ENCODE peak calls at places on chromosomes 4 and X, in seven cellular contexts. R is cardiac muscle cell, Y is ovary, N is mesenchymal stem cell, S is left lung, B is GM23248, U is caudate nucleus. F is an unnamed sample.

GRCh38 chr4:113384600-113384999 is 335.1 kb downstream of the ANK2 start:
- DNase-seq in Y (no peak), R (no peak), U (no peak), B (peak; percentile 68), S (no peak), N (peak; percentile 65), F (peak; percentile 78)

GRCh38 chr4:186627226-186627865 is 72.0 kb upstream of the MTNR1A start:
- DNase-seq in U (no peak), S (no peak), R (no peak), B (peak; percentile 43), N (peak; percentile 45), Y (no peak), F (peak; percentile 49)

GRCh38 chr4:99843413-99843812 is 26.8 kb downstream of the DAPP1 start:
- DNase-seq in R (no peak), N (no peak), U (no peak), S (no peak), B (no peak), Y (no peak), F (no peak)

GRCh38 chr4:174314770-174315169 is 31.1 kb downstream of the CEP44 start:
- DNase-seq in B (peak; percentile 74), S (no peak), Y (no peak), N (peak; percentile 85), U (no peak), R (no peak), F (peak; percentile 29)

GRCh38 chr4:182788197-182788596 is 129.0 kb downstream of the DCTD start:
- DNase-seq in Y (no peak), B (no peak), N (no peak), R (no peak), S (no peak), U (no peak), F (no peak)

GRCh38 chr4:176717237-176717636 is 75.5 kb downstream of the VEGFC start:
- DNase-seq in Y (no peak), S (no peak), B (no peak), U (no peak), N (no peak), R (no peak), F (no peak)

GRCh38 chr4:160020804-160021203 is 917.9 kb downstream of the RAPGEF2 start:
- DNase-seq in U (no peak), B (no peak), N (no peak), S (no peak), R (no peak), Y (no peak), F (no peak)

GRCh38 chr4:3529363-3529762 is 2.9 kb downstream of the LRPAP1 start:
- DNase-seq in U (no peak), Y (no peak), S (peak; percentile 83), B (no peak), R (no peak), N (peak; percentile 51), F (no peak)

GRCh38 chrX:2627272-2627867 is 63.7 kb upstream of the CD99 start:
- DNase-seq in R (peak; percentile 68), Y (no peak), N (peak; percentile 33), U (no peak), B (peak; percentile 39), S (no peak), F (no peak)

GRCh38 chr4:103415801-103416200 is 217.7 kb upstream of the CENPE start:
- DNase-seq in Y (no peak), B (no peak), N (no peak), R (no peak), S (no peak), U (no peak), F (peak; percentile 49)

GRCh38 chr4:150039790-150040189 is 38.5 kb upstream of the DCLK2 start:
- DNase-seq in Y (no peak), B (no peak), S (no peak), N (no peak), U (no peak), R (no peak), F (no peak)

GRCh38 chrX:21932277-21932996 is 8.1 kb upstream of the SMS start:
- DNase-seq in N (peak; percentile 93), R (no peak), S (no peak), U (no peak), B (peak; percentile 91), Y (no peak), F (peak; percentile 62)

GRCh38 chr4:149997881-149998421 is 80.3 kb upstream of the DCLK2 start:
- DNase-seq in B (peak; percentile 76), U (no peak), S (no peak), Y (no peak), N (peak; percentile 51), R (no peak), F (peak; percentile 48)

GRCh38 chrX:155967653-155968052 is 29.8 kb upstream of the IL9R start:
- DNase-seq in Y (no peak), B (peak; percentile 5), U (no peak), S (no peak), R (no peak), N (no peak), F (peak; percentile 18)

GRCh38 chr4:175536852-175537453 is 275.1 kb downstream of the GPM6A start:
- DNase-seq in N (peak; percentile 68), B (peak; percentile 75), S (no peak), U (no peak), R (peak; percentile 52), Y (no peak), F (peak; percentile 30)

GRCh38 chr4:112448211-112448745 is 67.7 kb downstream of the NEUROG2 start:
- DNase-seq in Y (no peak), S (no peak), U (no peak), N (no peak), R (no peak), B (peak; percentile 46), F (peak; percentile 9)

GRCh38 chr4:156771171-156771837 is 200.3 kb downstream of the PDGFC start:
- DNase-seq in B (peak; percentile 79), R (no peak), N (peak; percentile 49), Y (no peak), S (no peak), U (peak; percentile 2), F (peak; percentile 99)

GRCh38 chr4:5051210-5051691 is at the start of gene STK32B:
- DNase-seq in N (peak; percentile 86), B (peak; percentile 86), Y (peak; percentile 66), U (no peak), S (peak; percentile 88), R (peak; percentile 61), F (peak; percentile 61)

GRCh38 chr4:114364857-114365256 is 233.8 kb upstream of the UGT8 start:
- DNase-seq in S (no peak), R (no peak), Y (no peak), U (no peak), B (peak; percentile 79), N (peak; percentile 73), F (no peak)

GRCh38 chr4:1029957-1030520 is 18.6 kb downstream of the FGFRL1 start:
- DNase-seq in S (no peak), N (no peak), U (no peak), R (no peak), B (no peak), Y (peak; percentile 67), F (no peak)

GRCh38 chrX:153469811-153470410 is 465 bp downstream of the HAUS7 start:
- DNase-seq in U (no peak), N (peak; percentile 58), S (no peak), Y (no peak), B (peak; percentile 66), R (peak; percentile 48), F (peak; percentile 28)

GRCh38 chr4:105417624-105418023 is 56.2 kb downstream of the PPA2 start:
- DNase-seq in B (no peak), Y (no peak), R (no peak), N (no peak), U (no peak), S (no peak), F (no peak)

DNA sequence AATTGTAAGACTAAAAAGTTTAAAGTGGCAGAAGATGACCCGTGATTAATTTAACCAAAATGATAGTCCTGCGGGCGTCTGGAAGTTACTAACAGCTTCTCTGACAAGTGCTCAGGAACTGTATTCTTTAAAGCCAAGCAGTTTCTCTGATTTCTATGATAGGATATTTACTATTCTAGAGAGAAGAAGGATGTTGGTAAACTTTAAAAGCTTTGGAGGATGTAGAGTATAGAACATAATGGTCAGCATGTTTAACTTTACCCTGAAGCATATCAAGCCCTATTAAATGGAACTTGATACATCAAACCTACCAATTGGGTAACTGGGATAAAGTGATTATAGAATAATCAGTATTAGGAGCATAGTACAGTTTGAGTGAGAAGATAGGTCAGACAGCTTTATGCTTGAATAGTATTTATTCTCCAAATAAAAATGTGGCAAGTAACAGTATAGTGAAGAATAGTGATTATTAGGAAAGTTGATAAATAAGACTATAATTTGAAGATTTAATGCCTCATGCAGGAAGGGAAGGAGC is 1.8 kb downstream of the STIM2 start:
- DNase-seq in R (no peak), B (peak; percentile 24), U (no peak), N (peak; percentile 13), Y (no peak), S (no peak), F (no peak)
- H3K27ac ChIP-seq in R (peak overlapping the region; percentile 91), B (no peak overlapping the region), U (peak overlapping the region; percentile 79), N (no peak overlapping the region), Y (no peak overlapping the region), S (peak overlapping the region; percentile 96), F (no peak overlapping the region)

GRCh38 chrX:79365591-79365990 is 1.5 kb downstream of the ITM2A start:
- DNase-seq in S (no peak), N (no peak), R (no peak), B (no peak), U (no peak), Y (no peak), F (no peak)
- H3K27ac ChIP-seq in S (no peak overlapping the region), N (no peak overlapping the region), R (no peak overlapping the region), B (no peak overlapping the region), U (no peak overlapping the region), Y (no peak overlapping the region), F (no peak overlapping the region)

DNA sequence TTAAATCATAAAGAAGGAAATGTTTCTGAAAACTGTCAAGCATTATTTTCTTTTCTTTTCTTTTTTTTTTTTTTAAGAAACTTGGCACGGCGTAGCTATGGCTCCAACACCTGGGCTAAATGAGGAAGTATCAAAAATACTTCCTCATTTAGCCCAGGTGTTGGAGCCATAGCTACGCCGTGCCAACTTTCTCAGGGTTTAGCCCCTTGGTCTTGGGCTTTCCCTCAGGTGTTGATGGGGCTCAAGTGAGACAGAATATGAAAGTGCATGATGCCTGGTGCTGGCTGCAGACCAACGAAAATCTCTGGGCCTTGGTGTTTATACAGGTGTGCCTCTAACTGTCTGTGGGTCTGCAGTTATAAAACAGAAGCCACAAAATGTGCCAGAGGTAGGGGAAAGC is 132.7 kb downstream of the ARHGAP24 start:
- DNase-seq in R (no peak), U (no peak), B (no peak), N (no peak), S (no peak), Y (no peak), F (no peak)
- H3K27ac ChIP-seq in R (no peak overlapping the region), U (no peak overlapping the region), B (no peak overlapping the region), N (no peak overlapping the region), S (no peak overlapping the region), Y (no peak overlapping the region), F (no peak overlapping the region)

GRCh38 chr4:185472063-185472542 is 570 bp upstream of the CCDC110 start:
- DNase-seq in B (no peak), S (no peak), U (no peak), N (peak; percentile 25), Y (no peak), R (no peak), F (no peak)
- H3K27ac ChIP-seq in B (no peak overlapping the region), S (no peak overlapping the region), U (no peak overlapping the region), N (no peak overlapping the region), Y (peak overlapping the region; percentile 20), R (no peak overlapping the region), F (no peak overlapping the region)

F was measured in foreskin keratinocyte.